ENCODE peak calls at places on chromosomes 4 and X, in ten cellular contexts. N is GM04503, S is sciatic nerve, V is T47D, P is ureter, T is T-helper 2 cell, R is GM03348, Y is iris pigment epithelial cell, L is fibroblast of lung, G is breast epithelium. W is an unnamed sample.
A peak's percentile ranks its signal among the peaks of the same experiment; 100 is the strongest.

GRCh38 chrX:20729421-20729820 is 462.7 kb upstream of the RPS6KA3 start:
- DNase-seq in S (no peak), L (peak; percentile 30), R (peak; percentile 21), N (peak; percentile 62), V (no peak), Y (no peak), P (no peak), T (no peak), G (no peak), W (no peak)

GRCh38 chr4:62324215-62324614 is 1124.1 kb downstream of the ADGRL3 start:
- DNase-seq in T (no peak), Y (no peak), L (no peak), P (no peak), N (no peak), V (peak; percentile 6), R (no peak), G (no peak), S (no peak), W (no peak)

GRCh38 chrX:7027071-7027470 is 120.4 kb upstream of the STS start:
- DNase-seq in G (no peak), L (no peak), N (no peak), S (no peak), V (no peak), Y (no peak), P (no peak), T (no peak), R (no peak), W (no peak)

GRCh38 chrX:44908198-44908597 is 35.2 kb downstream of the KDM6A start:
- DNase-seq in P (no peak), T (no peak), L (no peak), V (no peak), G (no peak), Y (peak; percentile 35), N (peak; percentile 64), R (peak; percentile 13), S (no peak), W (peak; percentile 41)

GRCh38 chrX:46653482-46653881 is 79.9 kb downstream of the CHST7 start:
- DNase-seq in R (no peak), V (peak; percentile 47), G (no peak), T (no peak), S (no peak), P (no peak), N (no peak), Y (no peak), L (peak; percentile 21), W (peak; percentile 24)

GRCh38 chr4:89712141-89712540 is 124.8 kb downstream of the SNCA start:
- DNase-seq in T (no peak), V (no peak), P (no peak), S (no peak), Y (peak; percentile 38), N (peak; percentile 29), G (no peak), L (peak; percentile 60), R (peak; percentile 19), W (peak; percentile 81)

GRCh38 chr4:95027906-95028618 is 270.3 kb downstream of the BMPR1B start:
- DNase-seq in P (no peak), G (no peak), S (no peak), Y (no peak), R (no peak), T (no peak), L (no peak), N (no peak), V (no peak), W (no peak)

GRCh38 chr4:115844180-115844579 is 730.8 kb upstream of the NDST4 start:
- DNase-seq in N (no peak), V (no peak), T (no peak), S (no peak), Y (no peak), R (no peak), P (no peak), G (no peak), L (no peak), W (no peak)

GRCh38 chr4:83293305-83294046 is 8.9 kb upstream of the COQ2 start:
- DNase-seq in T (no peak), P (no peak), G (no peak), Y (no peak), L (no peak), S (no peak), N (no peak), R (no peak), V (no peak), W (no peak)

GRCh38 chr4:83617371-83618021 is 81.6 kb downstream of the GPAT3 start:
- DNase-seq in Y (no peak), P (no peak), G (no peak), L (no peak), T (no peak), S (no peak), R (no peak), V (no peak), N (no peak), W (no peak)

GRCh38 chr4:8306511-8307021 is 37.0 kb downstream of the HTRA3 start:
- DNase-seq in P (no peak), Y (no peak), R (peak; percentile 39), L (no peak), T (no peak), V (no peak), G (no peak), S (peak; percentile 59), N (no peak), W (no peak)

GRCh38 chr4:55035892-55036291 is 89.5 kb downstream of the KDR start:
- DNase-seq in L (no peak), Y (no peak), R (no peak), N (no peak), T (no peak), G (no peak), P (no peak), S (no peak), V (no peak), W (no peak)

GRCh38 chr4:145623831-145624230 is 4.6 kb downstream of the MMAA start:
- DNase-seq in N (peak; percentile 16), G (no peak), V (no peak), Y (peak; percentile 54), L (peak; percentile 18), S (no peak), P (no peak), T (no peak), R (no peak), W (peak; percentile 11)

GRCh38 chr4:185395255-185395955 is at the start of gene LRP2BP:
- DNase-seq in V (no peak), P (no peak), R (no peak), G (no peak), S (no peak), T (no peak), L (peak; percentile 97), N (no peak), Y (no peak), W (peak; percentile 44)

GRCh38 chrX:71653344-71653743 is 14.0 kb upstream of the LOC101059915 start:
- DNase-seq in P (no peak), N (no peak), G (no peak), Y (no peak), V (no peak), L (no peak), T (no peak), S (no peak), R (no peak), W (no peak)

GRCh38 chr4:110085131-110085530 is 113.3 kb downstream of the ELOVL6 start:
- DNase-seq in L (peak; percentile 73), R (no peak), G (no peak), N (no peak), V (no peak), P (peak; percentile 66), Y (peak; percentile 52), T (no peak), S (no peak), W (peak; percentile 48)

GRCh38 chr4:98928505-98929340 is at the start of gene EIF4E:
- DNase-seq in Y (peak; percentile 99), S (peak; percentile 98), N (peak; percentile 92), G (peak; percentile 98), P (peak; percentile 98), L (peak; percentile 99), V (peak; percentile 98), R (peak; percentile 97), T (peak; percentile 96), W (peak; percentile 99)

W was measured in fibroblast of villous mesenchyme.